ENCODE peak calls at places on chromosomes 16 and 17, in seven cellular contexts. V is HFF-Myc; F is hypothalamus; H is memory B cell; D is NCI-H1105; I is neural crest cell; Z is stimulated activated CD4-positive, alpha-beta T cell treated with anti-CD3 and anti-CD28 coated beads, Interleukin-1b, Interleukin-23, amount 100 ng/mL, for 1 hour. Q is an unnamed sample.

GRCh38 chr17:27521281-27522027 is 65.2 kb downstream of the KSR1 start:
- DNase-seq in V (no peak), I (no peak), F (no peak), Z (no peak), H (no peak), D (no peak), Q (peak)

GRCh38 chr16:78675312-78675711 is 575.9 kb downstream of the WWOX start:
- DNase-seq in H (no peak), V (no peak), I (no peak), Z (no peak), D (no peak), F (no peak), Q (no peak)

GRCh38 chr17:32222621-32223020 is 43.0 kb upstream of the RHBDL3 start:
- DNase-seq in I (no peak), Z (no peak), F (no peak), D (no peak), V (no peak), H (no peak), Q (no peak)

GRCh38 chr16:68737046-68737729 is at the start of gene CDH1:
- DNase-seq in F (no peak), D (peak), Z (no peak), H (no peak), V (no peak), I (no peak), Q (peak)

GRCh38 chr17:47884905-47885735 is 10.9 kb upstream of the SP2 start:
- DNase-seq in I (no peak), D (no peak), V (no peak), F (no peak), Z (no peak), H (no peak), Q (no peak)

GRCh38 chr17:41687828-41688640 is 651 bp upstream of the EIF1 start:
- DNase-seq in I (no peak), H (no peak), F (no peak), V (no peak), D (peak), Z (no peak), Q (peak)

GRCh38 chr16:75732871-75733270 is 6.6 kb upstream of the CPHXL start:
- DNase-seq in I (no peak), V (no peak), F (no peak), H (no peak), Z (no peak), D (no peak), Q (peak)

GRCh38 chr17:58809564-58809936 is 53.9 kb downstream of the PPM1E start:
- DNase-seq in D (no peak), I (no peak), H (no peak), Z (no peak), F (no peak), V (no peak), Q (no peak)

GRCh38 chr16:49461517-49461951 is 87.9 kb downstream of the C16orf78 start:
- DNase-seq in I (no peak), F (no peak), D (no peak), Z (no peak), H (no peak), V (no peak), Q (no peak)

GRCh38 chr17:47267354-47267828 is 13.8 kb downstream of the ITGB3 start:
- DNase-seq in D (no peak), Z (no peak), F (no peak), V (peak), H (no peak), I (no peak), Q (no peak)

GRCh38 chr16:48911700-48912099 is 301.7 kb upstream of the N4BP1 start:
- DNase-seq in V (no peak), Z (no peak), H (no peak), F (no peak), I (no peak), D (no peak), Q (peak)

GRCh38 chr16:67845291-67846062 is 1.3 kb upstream of the NUTF2 start:
- DNase-seq in D (no peak), I (no peak), V (no peak), H (no peak), Z (no peak), F (no peak), Q (no peak)

GRCh38 chr17:42675348-42675983 is 1.3 kb downstream of the PLEKHH3 start:
- DNase-seq in I (no peak), H (no peak), Z (no peak), V (no peak), F (peak), D (peak), Q (peak)

GRCh38 chr17:216625-217024 is 35.2 kb upstream of the DOC2B start:
- DNase-seq in I (no peak), H (no peak), F (no peak), V (no peak), D (no peak), Z (no peak), Q (no peak)

GRCh38 chr16:69448470-69449193 is 24.2 kb downstream of the CYB5B start:
- DNase-seq in H (no peak), I (no peak), V (peak), F (no peak), D (peak), Z (no peak), Q (peak)

GRCh38 chr16:23595951-23596720 is at the start of gene NDUFAB1:
- DNase-seq in V (peak), I (peak), D (peak), F (peak), H (peak), Z (peak), Q (peak)

GRCh38 chr17:42122371-42123303 is at the start of gene HSPB9:
- DNase-seq in Z (no peak), I (no peak), F (no peak), D (peak), V (no peak), H (no peak), Q (peak)

GRCh38 chr17:34706029-34706428 is 126.6 kb downstream of the TMEM132E start:
- DNase-seq in F (no peak), Z (no peak), D (no peak), H (no peak), V (no peak), I (peak), Q (peak)

GRCh38 chr17:16406742-16407674 is 8.4 kb upstream of the TRPV2 start:
- DNase-seq in D (no peak), I (peak), H (no peak), F (no peak), Z (no peak), V (no peak), Q (peak)